ENCODE peak calls at places on chromosomes 7 and 10, in ten cellular contexts. W, X, E, L, S, B, N, J, G and Z are unnamed samples.

GRCh38 chr7:155868955-155869783 is 56.9 kb upstream of the SHH start:
- DNase-seq in W (no peak), X (no peak), E (no peak), L (no peak), S (no peak), B (no peak), N (peak; percentile 15), J (no peak), G (peak; percentile 70), Z (no peak)

GRCh38 chr10:13700461-13701144 is 113.8 kb downstream of the PRPF18 start:
- DNase-seq in W (no peak), X (no peak), E (no peak), L (no peak), S (no peak), B (no peak), N (no peak), J (no peak), G (no peak), Z (no peak)

GRCh38 chr10:99870051-99870730 is 87.8 kb downstream of the ABCC2 start:
- DNase-seq in W (no peak), X (no peak), E (no peak), L (no peak), S (no peak), B (no peak), N (no peak), J (no peak), G (no peak), Z (no peak)

GRCh38 chr7:69411466-69411865 is 186.8 kb upstream of the AUTS2 start:
- DNase-seq in W (no peak), X (no peak), E (no peak), L (no peak), S (no peak), B (no peak), N (no peak), J (no peak), G (no peak), Z (no peak)

GRCh38 chr7:134710854-134711624 is 64.4 kb downstream of the BPGM start:
- DNase-seq in W (no peak), X (peak; percentile 33), E (no peak), L (peak; percentile 42), S (peak; percentile 62), B (no peak), N (no peak), J (no peak), G (no peak), Z (no peak)

GRCh38 chr7:55961994-55962393 is 2.4 kb upstream of the NIPSNAP2 start:
- DNase-seq in W (no peak), X (peak; percentile 71), E (no peak), L (no peak), S (peak; percentile 61), B (no peak), N (no peak), J (no peak), G (no peak), Z (no peak)

GRCh38 chr10:71835671-71836593 is 15.1 kb downstream of the PSAP start:
- DNase-seq in W (no peak), X (no peak), E (peak; percentile 77), L (peak; percentile 97), S (no peak), B (peak; percentile 74), N (no peak), J (peak; percentile 69), G (peak; percentile 92), Z (no peak)

GRCh38 chr7:37040330-37040729 is 316.0 kb upstream of the AOAH start:
- DNase-seq in W (no peak), X (peak; percentile 26), E (no peak), L (peak; percentile 12), S (no peak), B (no peak), N (no peak), J (no peak), G (no peak), Z (no peak)

GRCh38 chr7:139989366-139990141 is 73.2 kb downstream of the PARP12 start:
- DNase-seq in W (no peak), X (no peak), E (no peak), L (no peak), S (no peak), B (no peak), N (no peak), J (no peak), G (no peak), Z (no peak)

DNA sequence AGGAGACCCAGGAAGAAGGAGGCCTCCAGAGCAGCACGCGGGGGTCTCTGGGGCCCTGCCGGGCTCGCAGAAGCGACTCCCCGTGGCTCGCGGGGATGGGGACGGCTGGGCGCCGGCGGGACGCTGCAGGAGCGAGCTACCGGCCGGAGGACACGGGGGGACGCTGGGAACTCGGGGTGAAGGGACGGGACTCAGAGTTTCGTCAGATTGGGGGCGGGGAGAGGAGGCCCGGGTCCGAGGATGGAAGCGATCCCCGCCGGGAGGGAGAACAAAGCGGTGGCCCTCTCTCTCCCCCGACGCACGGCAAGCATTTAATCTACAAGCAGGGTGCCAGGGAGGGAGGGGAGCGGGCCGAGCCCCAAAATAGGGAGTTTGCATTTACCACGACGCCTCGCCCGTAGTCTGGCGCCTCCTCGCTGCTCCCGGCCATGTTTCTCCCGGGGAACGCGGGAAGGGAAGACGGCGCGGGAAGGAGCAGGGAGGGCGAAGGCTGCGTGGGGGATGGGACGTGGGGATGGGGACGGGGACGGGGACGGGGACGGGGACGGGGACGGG is at the start of gene PRTFDC1:
- DNase-seq in W (no peak), X (no peak), E (no peak), L (peak; percentile 71), S (no peak), B (peak; percentile 59), N (peak; percentile 69), J (peak; percentile 55), G (peak; percentile 87), Z (no peak)
- TF ChIP-seq CTCF in W (no peak), X (peak; percentile 45), E (peak; percentile 44), L (no peak), S (peak; percentile 48), B (no peak), N (no peak), J (no peak), G (no peak), Z (no peak)

GRCh38 chr10:75398630-75399460 is 2.7 kb downstream of the ZNF503 start:
- DNase-seq in W (no peak), X (no peak), E (no peak), L (peak; percentile 63), S (no peak), B (no peak), N (peak; percentile 22), J (peak; percentile 33), G (no peak), Z (no peak)
- TF ChIP-seq CTCF in W (no peak), X (no peak), E (no peak), L (no peak), S (no peak), B (no peak), N (no peak), J (no peak), G (no peak), Z (no peak)

DNA sequence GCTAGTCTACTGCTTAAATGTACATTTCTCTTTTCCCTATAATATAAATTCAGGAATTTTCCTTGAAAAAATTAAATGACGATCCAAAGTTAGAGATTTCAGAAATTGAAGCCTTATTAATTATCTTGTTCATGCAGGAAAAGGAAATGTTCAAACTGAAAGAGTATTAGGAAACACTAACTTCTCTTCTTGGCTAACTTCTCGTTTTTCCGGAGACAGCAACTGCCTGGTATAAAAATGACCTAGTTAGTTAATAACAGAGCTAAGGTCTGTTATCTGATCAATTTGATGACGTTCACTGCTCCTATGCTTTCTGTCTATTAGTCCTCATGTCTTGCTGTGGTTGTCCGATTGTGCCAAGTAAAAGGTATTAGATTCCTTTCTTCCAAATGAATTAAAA is 212.5 kb downstream of the DGKB start:
- DNase-seq in W (no peak), X (no peak), E (no peak), L (no peak), S (no peak), B (no peak), N (no peak), J (no peak), G (no peak), Z (no peak)
- TF ChIP-seq CTCF in W (no peak), X (no peak), E (no peak), L (no peak), S (no peak), B (no peak), N (no peak), J (no peak), G (no peak), Z (no peak)

GRCh38 chr7:132500727-132501410 is 75.4 kb downstream of the PLXNA4 start:
- DNase-seq in W (no peak), X (no peak), E (peak; percentile 3), L (peak; percentile 34), S (no peak), B (peak; percentile 35), N (peak; percentile 34), J (peak; percentile 55), G (no peak), Z (no peak)
- TF ChIP-seq CTCF in W (peak; percentile 6), X (no peak), E (peak; percentile 57), L (peak; percentile 13), S (no peak), B (peak; percentile 34), N (no peak), J (peak; percentile 40), G (no peak), Z (peak; percentile 20)